ENCODE peak calls at places on chromosome 16, in six cellular contexts. S is transverse colon, J is A549, P is HepG2, G is tibial nerve, Z is H1. K is an unnamed sample.

GRCh38 chr16:70692481-70693203 is 6.8 kb upstream of the MTSS2 start:
- DNase-seq in S (no peak), P (peak; percentile 36), G (no peak), J (no peak), Z (no peak), K (no peak)

GRCh38 chr16:61313931-61314330 is 722.3 kb downstream of the CDH8 start:
- DNase-seq in Z (no peak), S (no peak), P (no peak), J (no peak), G (no peak), K (no peak)

GRCh38 chr16:58352690-58353089 is 39.6 kb upstream of the GINS3 start:
- DNase-seq in J (no peak), S (no peak), P (no peak), Z (no peak), G (no peak), K (no peak)

GRCh38 chr16:79286646-79287423 is 313.7 kb downstream of the MAF start:
- DNase-seq in Z (no peak), G (peak; percentile 23), J (no peak), S (peak; percentile 58), P (no peak), K (peak; percentile 74)

GRCh38 chr16:11570258-11570657 is 16.5 kb downstream of the LITAF start:
- DNase-seq in Z (no peak), J (no peak), S (no peak), P (no peak), G (no peak), K (no peak)

GRCh38 chr16:85990861-85991301 is 91.9 kb downstream of the IRF8 start:
- DNase-seq in S (no peak), J (no peak), P (no peak), G (no peak), Z (no peak), K (peak; percentile 52)

GRCh38 chr16:80804451-80805383 is at the start of gene CDYL2:
- DNase-seq in S (peak; percentile 61), J (no peak), P (no peak), Z (no peak), G (no peak), K (no peak)

GRCh38 chr16:62068747-62069146 is 32.5 kb upstream of the CDH8 start:
- DNase-seq in J (peak; percentile 24), G (no peak), Z (no peak), S (no peak), P (peak; percentile 20), K (no peak)

GRCh38 chr16:26672206-26672605 is 394.5 kb upstream of the C16orf82 start:
- DNase-seq in J (no peak), G (no peak), P (no peak), Z (no peak), S (no peak), K (no peak)

GRCh38 chr16:48441106-48441505 is 55.9 kb upstream of the SIAH1 start:
- DNase-seq in P (no peak), Z (no peak), G (no peak), J (no peak), S (no peak), K (peak; percentile 63)

GRCh38 chr16:22898874-22899348 is 84.9 kb downstream of the HS3ST2 start:
- DNase-seq in G (peak; percentile 33), P (peak; percentile 70), S (peak; percentile 78), Z (peak; percentile 68), J (peak; percentile 73), K (peak; percentile 81)

GRCh38 chr16:64977211-64977920 is 144.5 kb downstream of the CDH11 start:
- DNase-seq in Z (no peak), G (no peak), S (no peak), P (no peak), J (no peak), K (no peak)

GRCh38 chr16:23453338-23454052 is 506 bp upstream of the COG7 start:
- DNase-seq in Z (no peak), S (no peak), P (no peak), J (no peak), G (no peak), K (no peak)

GRCh38 chr16:78045865-78046581 is 23.7 kb downstream of the CLEC3A start:
- DNase-seq in P (peak; percentile 59), Z (peak; percentile 73), S (peak; percentile 41), G (no peak), J (peak; percentile 36), K (no peak)

GRCh38 chr16:68072038-68072695 is 13.0 kb upstream of the NFATC3 start:
- DNase-seq in Z (no peak), S (peak; percentile 66), J (peak; percentile 60), G (peak; percentile 42), P (no peak), K (peak; percentile 81)

GRCh38 chr16:17519556-17519955 is 48.8 kb upstream of the XYLT1 start:
- DNase-seq in Z (no peak), S (no peak), P (no peak), J (no peak), G (no peak), K (no peak)

GRCh38 chr16:87930456-87930855 is 5.9 kb downstream of the CA5A start:
- DNase-seq in P (peak; percentile 23), S (no peak), Z (no peak), J (no peak), G (no peak), K (no peak)

GRCh38 chr16:75754126-75754525 is 27.8 kb upstream of the CPHXL start:
- DNase-seq in G (no peak), J (no peak), P (peak; percentile 9), Z (no peak), S (peak; percentile 46), K (no peak)

GRCh38 chr16:69324013-69324531 is 6.3 kb downstream of the PDF start:
- DNase-seq in P (no peak), G (no peak), Z (no peak), J (no peak), S (peak; percentile 65), K (no peak)

GRCh38 chr16:81478876-81479496 is 34.4 kb downstream of the CMIP start:
- DNase-seq in G (no peak), Z (no peak), P (no peak), J (no peak), S (peak; percentile 73), K (no peak)

GRCh38 chr16:64242510-64242909 is 879.4 kb downstream of the CDH11 start:
- DNase-seq in S (no peak), G (no peak), J (no peak), Z (no peak), P (no peak), K (no peak)

GRCh38 chr16:65769055-65769465 is 597.4 kb upstream of the CDH5 start:
- DNase-seq in J (no peak), Z (no peak), G (no peak), S (no peak), P (no peak), K (no peak)

GRCh38 chr16:50316102-50316847 is 49.9 kb downstream of the ADCY7 start:
- DNase-seq in J (no peak), S (no peak), P (no peak), Z (no peak), G (no peak), K (no peak)

GRCh38 chr16:24700549-24701392 is 28.7 kb upstream of the TNRC6A start:
- DNase-seq in S (peak; percentile 60), P (peak; percentile 60), G (peak; percentile 60), J (peak; percentile 94), Z (peak; percentile 58), K (peak; percentile 96)

GRCh38 chr16:75065149-75065807 is 51.3 kb downstream of the LDHD start:
- DNase-seq in J (peak; percentile 33), S (peak; percentile 53), G (no peak), Z (no peak), P (no peak), K (no peak)

GRCh38 chr16:17578921-17579876 is 108.4 kb upstream of the XYLT1 start:
- DNase-seq in G (peak; percentile 43), S (peak; percentile 66), P (peak; percentile 73), J (peak; percentile 50), Z (peak; percentile 74), K (peak; percentile 69)

GRCh38 chr16:78816499-78817441 is 717.3 kb downstream of the WWOX start:
- DNase-seq in G (no peak), P (no peak), J (no peak), S (peak; percentile 10), Z (no peak), K (peak; percentile 83)

GRCh38 chr16:79093554-79093967 is 507.0 kb downstream of the MAF start:
- DNase-seq in Z (no peak), P (no peak), J (no peak), S (peak; percentile 29), G (no peak), K (no peak)

GRCh38 chr16:87317766-87318121 is 552 bp upstream of the C16orf95 start:
- DNase-seq in Z (no peak), P (peak; percentile 67), G (no peak), S (peak; percentile 73), J (peak; percentile 56), K (peak; percentile 84)

GRCh38 chr16:72517154-72517553 is 345.2 kb upstream of the PMFBP1 start:
- DNase-seq in P (no peak), S (no peak), G (no peak), Z (no peak), J (no peak), K (no peak)

GRCh38 chr16:83701494-83701893 is 106.3 kb upstream of the HSBP1 start:
- DNase-seq in G (no peak), J (peak; percentile 29), Z (no peak), P (peak; percentile 33), S (no peak), K (no peak)

GRCh38 chr16:86065711-86066110 is 166.7 kb downstream of the IRF8 start:
- DNase-seq in G (no peak), J (no peak), Z (no peak), S (no peak), P (no peak), K (no peak)

GRCh38 chr16:80519189-80519588 is 21.6 kb upstream of the DYNLRB2 start:
- DNase-seq in S (no peak), G (no peak), P (no peak), Z (no peak), J (no peak), K (no peak)

DNA sequence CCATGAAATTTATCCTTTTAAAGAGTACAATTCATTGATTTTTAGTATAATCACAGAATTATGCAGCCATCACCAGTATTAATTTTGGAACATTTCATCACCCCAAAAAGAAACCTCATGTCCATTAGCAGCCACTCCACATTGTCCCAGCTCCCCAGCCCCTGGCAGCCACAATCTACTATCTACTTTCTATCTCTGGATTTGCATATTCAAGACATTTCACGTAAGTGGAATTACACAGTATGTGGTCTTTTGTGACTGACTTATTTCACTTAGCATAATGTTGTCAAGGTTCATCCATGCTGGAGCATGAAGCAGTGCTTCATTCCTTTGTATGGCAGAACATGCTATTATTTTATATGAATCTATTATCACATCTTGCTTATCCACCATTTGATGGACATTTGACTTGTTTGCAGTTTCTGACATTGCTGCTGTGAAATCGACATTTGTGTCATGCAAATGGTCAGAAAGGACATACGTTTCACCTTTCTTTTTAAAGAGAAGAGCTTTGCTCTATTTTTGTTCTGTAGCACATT is 10.7 kb downstream of the METTL9 start:
- DNase-seq in Z (no peak), S (no peak), G (no peak), P (no peak), J (no peak), K (no peak)
- H3K4me1 ChIP-seq in Z (peaks cover 6% of the 10 kb centered on the region), S (peaks cover 31% of the 10 kb centered on the region), G (peaks cover 19% of the 10 kb centered on the region), P (peaks cover 49% of the 10 kb centered on the region), J (peaks cover 23% of the 10 kb centered on the region), K (peaks cover 45% of the 10 kb centered on the region)

GRCh38 chr16:14097182-14097951 is 26.2 kb downstream of the MRTFB start:
- DNase-seq in Z (no peak), G (no peak), J (no peak), P (peak; percentile 39), S (peak; percentile 25), K (no peak)
- TF ChIP-seq EP300 in Z (no peak), G (no peak), J (no peak), P (no peak), S (no peak), K (no peak)

GRCh38 chr16:30445408-30446202 is at the start of gene SEPHS2:
- DNase-seq in Z (peak; percentile 96), G (peak; percentile 99), P (peak; percentile 97), J (peak; percentile 98), S (peak; percentile 99), K (peak; percentile 99)
- H3K27ac ChIP-seq in Z (peak within 1 kb of the TSS; percentile 44), G (peak within 1 kb of the TSS; percentile 94), P (peak within 1 kb of the TSS; percentile 95), J (peak within 1 kb of the TSS; percentile 91), S (peak within 1 kb of the TSS; percentile 99), K (peak within 1 kb of the TSS; percentile 90)

GRCh38 chr16:57008440-57008839 is 19.1 kb downstream of the NLRC5 start:
- DNase-seq in S (no peak), P (no peak), G (no peak), J (no peak), Z (no peak), K (no peak)
- H3K4me1 ChIP-seq in S (no peaks in the 10 kb centered on the region), P (peaks cover 32% of the 10 kb centered on the region), G (peaks cover under 1% of the 10 kb centered on the region), J (no peaks in the 10 kb centered on the region), Z (peaks cover 4% of the 10 kb centered on the region), K (no peaks in the 10 kb centered on the region)

K was measured in sigmoid colon.